ENCODE peak calls at places on chromosomes 5 and 9, in six cellular contexts. O, B, L, R, F and J are unnamed samples.
A peak's percentile ranks its signal among the peaks of the same experiment; 100 is the strongest.

GRCh38 chr9:125694478-125694877 is 12.5 kb downstream of the MAPKAP1 start:
- DNase-seq in O (no peak), B (no peak), L (no peak), R (no peak), F (no peak), J (no peak)

GRCh38 chr9:18014556-18014955 is 435.7 kb downstream of the SH3GL2 start:
- DNase-seq in O (no peak), B (no peak), L (no peak), R (no peak), F (no peak), J (no peak)

GRCh38 chr5:153483482-153483881 is 7.0 kb upstream of the GRIA1 start:
- DNase-seq in O (no peak), B (no peak), L (no peak), R (no peak), F (no peak), J (no peak)

GRCh38 chr9:36974731-36975130 is 59.3 kb downstream of the PAX5 start:
- DNase-seq in O (no peak), B (no peak), L (peak; percentile 24), R (no peak), F (no peak), J (peak; percentile 40)

GRCh38 chr5:170848033-170848432 is 13.8 kb upstream of the RANBP17 start:
- DNase-seq in O (peak; percentile 35), B (no peak), L (no peak), R (no peak), F (peak; percentile 71), J (no peak)

GRCh38 chr5:83586874-83587776 is 115.6 kb downstream of the VCAN start:
- DNase-seq in O (peak; percentile 34), B (no peak), L (no peak), R (no peak), F (no peak), J (no peak)

GRCh38 chr5:100668511-100668910 is 133.3 kb downstream of the FAM174A start:
- DNase-seq in O (peak; percentile 30), B (no peak), L (no peak), R (no peak), F (no peak), J (no peak)

GRCh38 chr5:75055727-75056144 is 3.4 kb upstream of the GCNT4 start:
- DNase-seq in O (peak; percentile 36), B (no peak), L (no peak), R (no peak), F (peak; percentile 45), J (no peak)

GRCh38 chr5:89930591-89931383 is 478.8 kb downstream of the CETN3 start:
- DNase-seq in O (peak; percentile 82), B (no peak), L (no peak), R (no peak), F (peak; percentile 67), J (no peak)

GRCh38 chr5:9115093-9115492 is 430.8 kb downstream of the SEMA5A start:
- DNase-seq in O (no peak), B (no peak), L (no peak), R (no peak), F (no peak), J (no peak)

GRCh38 chr9:73093740-73094379 is 57.8 kb upstream of the ANXA1 start:
- DNase-seq in O (peak; percentile 56), B (no peak), L (no peak), R (no peak), F (no peak), J (no peak)

GRCh38 chr5:144465441-144465840 is 294.8 kb downstream of the KCTD16 start:
- DNase-seq in O (no peak), B (no peak), L (no peak), R (no peak), F (no peak), J (no peak)

GRCh38 chr9:124332321-124332720 is 74.6 kb downstream of the NEK6 start:
- DNase-seq in O (no peak), B (no peak), L (no peak), R (no peak), F (no peak), J (no peak)

GRCh38 chr5:38692780-38693507 is 136.5 kb upstream of the LIFR start:
- DNase-seq in O (no peak), B (no peak), L (no peak), R (no peak), F (no peak), J (no peak)

GRCh38 chr5:80625230-80625629 is 29.2 kb upstream of the MSH3 start:
- DNase-seq in O (no peak), B (no peak), L (no peak), R (no peak), F (no peak), J (no peak)

GRCh38 chr9:68999393-69000105 is 14.4 kb downstream of the PRKACG start:
- DNase-seq in O (peak; percentile 78), B (peak; percentile 30), L (peak; percentile 66), R (peak; percentile 66), F (no peak), J (no peak)

GRCh38 chr9:78567693-78568092 is 270.8 kb downstream of the PSAT1 start:
- DNase-seq in O (peak; percentile 40), B (no peak), L (no peak), R (no peak), F (no peak), J (no peak)

DNA sequence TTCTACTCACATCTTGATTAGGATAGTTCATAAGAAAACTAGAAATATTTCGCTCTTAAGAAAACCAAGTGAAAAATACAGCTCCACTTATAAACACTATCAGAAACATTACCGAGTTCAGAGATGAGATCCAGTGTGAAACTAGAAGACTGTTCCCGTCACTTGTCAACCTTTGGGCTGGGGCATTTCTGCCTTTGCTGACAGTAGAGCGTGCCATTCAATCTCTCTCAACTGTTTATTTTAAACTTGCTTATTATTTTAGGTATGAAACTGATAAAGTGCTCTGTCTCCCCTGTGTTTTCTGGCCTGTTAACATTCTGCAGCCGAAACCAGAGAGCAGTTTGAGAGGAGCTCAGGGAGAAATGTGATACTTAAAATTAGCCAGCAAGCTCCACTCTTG is 16.7 kb downstream of the MRRF start:
- DNase-seq in O (no peak), B (no peak), L (no peak), R (no peak), F (no peak), J (no peak)
- H3K4me1 ChIP-seq in O (no peaks in the 10 kb centered on the region), B (peaks cover 53% of the 10 kb centered on the region), L (peaks cover 8% of the 10 kb centered on the region), R (no peaks in the 10 kb centered on the region), F (no peaks in the 10 kb centered on the region), J (no peaks in the 10 kb centered on the region)

GRCh38 chr9:14189578-14189977 is 124.4 kb downstream of the NFIB start:
- DNase-seq in O (peak; percentile 42), B (no peak), L (no peak), R (no peak), F (no peak), J (no peak)

GRCh38 chr9:14190240-14190639 is 123.7 kb downstream of the NFIB start:
- DNase-seq in O (no peak), B (no peak), L (no peak), R (no peak), F (no peak), J (no peak)

GRCh38 chr9:14197459-14197858 is 116.5 kb downstream of the NFIB start:
- DNase-seq in O (no peak), B (no peak), L (no peak), R (no peak), F (no peak), J (no peak)

GRCh38 chr9:14191512-14191911 is 122.4 kb downstream of the NFIB start:
- DNase-seq in O (no peak), B (no peak), L (no peak), R (no peak), F (no peak), J (no peak)

GRCh38 chr9:14193338-14193980 is 120.5 kb downstream of the NFIB start:
- DNase-seq in O (no peak), B (no peak), L (no peak), R (no peak), F (no peak), J (no peak)
- H3K4me3 ChIP-seq in O (no peak overlapping the region), B (no peak overlapping the region), L (no peak overlapping the region), R (no peak overlapping the region), F (no peak overlapping the region), J (no peak overlapping the region)

DNA sequence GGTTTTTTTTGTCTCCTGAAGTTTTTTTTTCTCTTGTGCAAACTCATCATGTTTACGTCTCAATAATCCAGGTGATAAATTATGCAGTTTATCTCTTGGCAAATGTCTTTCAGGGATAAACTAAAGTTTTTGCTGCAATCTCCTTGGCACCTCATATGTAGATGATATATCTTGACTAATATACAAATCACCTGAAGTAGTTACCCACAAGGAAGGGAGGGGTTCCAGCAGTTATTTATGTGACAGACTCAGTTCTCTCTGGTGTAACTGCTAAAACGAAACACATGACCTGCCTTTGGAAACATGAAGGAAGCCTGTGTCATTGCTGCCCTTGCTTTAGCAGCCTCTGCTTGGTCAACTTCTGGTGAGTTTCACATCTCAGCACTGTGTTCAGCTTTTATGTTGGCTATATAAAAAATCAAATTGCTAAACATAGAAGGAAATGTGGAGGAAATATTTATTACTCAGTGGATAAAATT is 39.3 kb upstream of the KIAA1958 start:
- DNase-seq in O (peak; percentile 90), B (no peak), L (no peak), R (no peak), F (no peak), J (no peak)
- H3K27ac ChIP-seq in O (peak overlapping the region; percentile 81), B (no peak overlapping the region), L (no peak overlapping the region), R (no peak overlapping the region), F (no peak overlapping the region), J (no peak overlapping the region)

GRCh38 chr9:128057724-128058409 is 9.3 kb downstream of the NAIF1 start:
- DNase-seq in O (no peak), B (no peak), L (no peak), R (no peak), F (no peak), J (no peak)
- H3K4me1 ChIP-seq in O (no peaks in the 10 kb centered on the region), B (peaks cover 41% of the 10 kb centered on the region), L (peaks cover 64% of the 10 kb centered on the region), R (peaks cover 24% of the 10 kb centered on the region), F (peaks cover 5% of the 10 kb centered on the region), J (peaks cover 66% of the 10 kb centered on the region)

GRCh38 chr5:2038337-2039179 is 155.8 kb upstream of the IRX4 start:
- DNase-seq in O (peak; percentile 67), B (peak; percentile 72), L (peak; percentile 63), R (peak; percentile 31), F (no peak), J (peak; percentile 88)
- H3K4me3 ChIP-seq in O (peak overlapping the region; percentile 66), B (peak overlapping the region; percentile 71), L (peak overlapping the region; percentile 46), R (peak overlapping the region; percentile 42), F (no peak overlapping the region), J (peak overlapping the region; percentile 52)

DNA sequence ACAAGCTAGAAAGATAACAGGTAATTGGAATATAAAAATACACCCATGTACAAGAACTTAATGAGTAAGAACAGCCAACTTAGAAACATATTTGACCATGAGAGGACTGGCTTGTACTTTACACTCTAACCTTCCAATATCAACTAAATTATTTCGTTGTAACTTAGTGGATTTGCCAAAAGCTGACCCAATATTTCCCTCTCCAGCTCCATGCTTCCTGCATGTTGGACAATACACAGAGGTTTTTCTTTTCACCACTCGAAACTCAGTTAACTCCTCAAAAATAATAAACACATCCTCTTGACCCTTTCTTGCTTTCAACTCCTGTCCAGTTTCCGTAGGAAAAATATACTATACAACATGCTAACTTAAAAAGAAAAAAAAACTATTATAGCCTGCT is 188.9 kb downstream of the MPDZ start:
- DNase-seq in O (no peak), B (no peak), L (no peak), R (no peak), F (no peak), J (no peak)
- H3K27ac ChIP-seq in O (no peak overlapping the region), B (no peak overlapping the region), L (no peak overlapping the region), R (no peak overlapping the region), F (no peak overlapping the region), J (no peak overlapping the region)